ENCODE peak calls at places on chromosomes 3 and 15, in six cellular contexts. F, Z, N, E, B and X are unnamed samples.

GRCh38 chr3:82261013-82261412 is 499.6 kb upstream of the GBE1 start:
- DNase-seq in F (no peak), Z (no peak), N (no peak), E (no peak), B (no peak), X (no peak)

GRCh38 chr3:57169872-57170623 is 4.9 kb upstream of the IL17RD start:
- DNase-seq in F (peak; percentile 82), Z (peak; percentile 79), N (peak; percentile 41), E (no peak), B (no peak), X (peak; percentile 48)

GRCh38 chr3:118488751-118489150 is 545.9 kb downstream of the IGSF11 start:
- DNase-seq in F (no peak), Z (no peak), N (no peak), E (no peak), B (no peak), X (peak; percentile 52)

GRCh38 chr15:94203321-94203720 is 28.0 kb upstream of the MCTP2 start:
- DNase-seq in F (no peak), Z (no peak), N (no peak), E (no peak), B (no peak), X (no peak)

GRCh38 chr3:115127208-115127607 is 19.9 kb downstream of the ZBTB20 start:
- DNase-seq in F (no peak), Z (no peak), N (no peak), E (no peak), B (no peak), X (no peak)

GRCh38 chr3:82087958-82088357 is 326.5 kb upstream of the GBE1 start:
- DNase-seq in F (peak; percentile 80), Z (no peak), N (no peak), E (no peak), B (no peak), X (peak; percentile 86)

GRCh38 chr15:25543156-25543555 is 104.3 kb upstream of the UBE3A start:
- DNase-seq in F (peak; percentile 82), Z (no peak), N (no peak), E (no peak), B (peak; percentile 68), X (no peak)

GRCh38 chr3:111080357-111080937 is 8.8 kb downstream of the NECTIN3 start:
- DNase-seq in F (peak; percentile 27), Z (no peak), N (no peak), E (no peak), B (peak; percentile 41), X (peak; percentile 26)

GRCh38 chr3:134087046-134087974 is 57.6 kb upstream of the SLCO2A1 start:
- DNase-seq in F (no peak), Z (no peak), N (no peak), E (no peak), B (no peak), X (peak; percentile 52)

GRCh38 chr3:47910777-47911440 is 105.3 kb downstream of the MAP4 start:
- DNase-seq in F (peak; percentile 77), Z (no peak), N (no peak), E (no peak), B (peak; percentile 84), X (peak; percentile 89)

GRCh38 chr3:105223815-105224214 is 142.9 kb upstream of the ALCAM start:
- DNase-seq in F (no peak), Z (no peak), N (no peak), E (no peak), B (no peak), X (no peak)